ENCODE peak calls at places on chromosomes 7 and 10, in four cellular contexts. H is GM12878, E is HL-60, U is K562. M is an unnamed sample.

GRCh38 chr10:29681700-29682444 is 47.1 kb upstream of the SVIL start:
- DNase-seq in H (no peak), E (peak; percentile 98), U (no peak), M (no peak)

GRCh38 chr10:24569828-24570657 is 153.6 kb downstream of the ARHGAP21 start:
- DNase-seq in H (no peak), E (no peak), U (peak; percentile 35), M (no peak)

GRCh38 chr10:111392159-111392558 is 315.3 kb downstream of the ADRA2A start:
- DNase-seq in H (no peak), E (no peak), U (no peak), M (no peak)

GRCh38 chr7:136501151-136501550 is 367.3 kb upstream of the CHRM2 start:
- DNase-seq in H (no peak), E (no peak), U (no peak), M (no peak)

GRCh38 chr10:110083884-110084283 is 76.1 kb downstream of the ADD3 start:
- DNase-seq in H (no peak), E (no peak), U (no peak), M (no peak)

GRCh38 chr7:131620673-131621609 is 64.5 kb upstream of the PODXL start:
- DNase-seq in H (no peak), E (no peak), U (no peak), M (no peak)

GRCh38 chr7:1702652-1703051 is 32.6 kb downstream of the ELFN1 start:
- DNase-seq in H (no peak), E (no peak), U (no peak), M (no peak)

GRCh38 chr10:99788598-99789259 is 6.3 kb downstream of the ABCC2 start:
- DNase-seq in H (no peak), E (no peak), U (no peak), M (no peak)

GRCh38 chr10:100934084-100934659 is 21.4 kb downstream of the SLF2 start:
- DNase-seq in H (no peak), E (peak; percentile 2), U (peak; percentile 12), M (no peak)

GRCh38 chr10:124997791-124998623 is 56.1 kb downstream of the ZRANB1 start:
- DNase-seq in H (no peak), E (no peak), U (no peak), M (peak; percentile 6)

GRCh38 chr10:46286991-46287693 is at the start of gene ANTXRL:
- DNase-seq in H (no peak), E (no peak), U (no peak), M (no peak)

GRCh38 chr7:28174901-28175661 is 5.5 kb downstream of the JAZF1 start:
- DNase-seq in H (no peak), E (no peak), U (no peak), M (no peak)

GRCh38 chr7:132933076-132933466 is 148.8 kb downstream of the CHCHD3 start:
- DNase-seq in H (no peak), E (no peak), U (no peak), M (no peak)

GRCh38 chr10:42969909-42970308 is 107.0 kb upstream of the RET start:
- DNase-seq in H (no peak), E (no peak), U (no peak), M (no peak)

GRCh38 chr7:121503730-121504129 is 107.6 kb upstream of the FAM3C start:
- DNase-seq in H (no peak), E (no peak), U (no peak), M (no peak)

GRCh38 chr7:105032553-105033214 is 18.7 kb downstream of the KMT2E start:
- DNase-seq in H (no peak), E (no peak), U (no peak), M (no peak)

GRCh38 chr7:74292757-74293576 is 3.8 kb downstream of the CLIP2 start:
- DNase-seq in H (no peak), E (peak; percentile 73), U (peak; percentile 54), M (no peak)

GRCh38 chr7:146499970-146500369 is 383.4 kb downstream of the CNTNAP2 start:
- DNase-seq in H (no peak), E (no peak), U (no peak), M (no peak)

GRCh38 chr10:130363051-130363450 is 226.9 kb downstream of the GLRX3 start:
- DNase-seq in H (no peak), E (no peak), U (no peak), M (no peak)

GRCh38 chr7:90474284-90475210 is 5.1 kb downstream of the PTTG1IP2 start:
- DNase-seq in H (no peak), E (no peak), U (no peak), M (no peak)

GRCh38 chr7:21730399-21730798 is 187.6 kb downstream of the DNAH11 start:
- DNase-seq in H (no peak), E (no peak), U (no peak), M (no peak)

GRCh38 chr7:117090820-117091219 is 137.5 kb downstream of the ST7 start:
- DNase-seq in H (no peak), E (no peak), U (no peak), M (no peak)

GRCh38 chr7:45188736-45189135 is 31.1 kb downstream of the RAMP3 start:
- DNase-seq in H (no peak), E (no peak), U (no peak), M (no peak)

GRCh38 chr7:68235937-68236336 is 1239.3 kb downstream of the TYW1 start:
- DNase-seq in H (no peak), E (no peak), U (no peak), M (no peak)

GRCh38 chr10:30805061-30805460 is 175.5 kb upstream of the LYZL2 start:
- DNase-seq in H (no peak), E (no peak), U (no peak), M (no peak)

GRCh38 chr10:30810416-30810815 is 180.9 kb upstream of the LYZL2 start:
- DNase-seq in H (no peak), E (no peak), U (no peak), M (no peak)

GRCh38 chr10:30803901-30804322 is 174.4 kb upstream of the LYZL2 start:
- DNase-seq in H (no peak), E (no peak), U (no peak), M (no peak)

GRCh38 chr10:30804478-30805055 is 175.0 kb upstream of the LYZL2 start:
- DNase-seq in H (no peak), E (no peak), U (no peak), M (no peak)

GRCh38 chr10:30806824-30807223 is 177.3 kb upstream of the LYZL2 start:
- DNase-seq in H (no peak), E (no peak), U (no peak), M (no peak)
- TF ChIP-seq SPI1 in H (no peak), E (no peak), U (no peak), M (no peak)

DNA sequence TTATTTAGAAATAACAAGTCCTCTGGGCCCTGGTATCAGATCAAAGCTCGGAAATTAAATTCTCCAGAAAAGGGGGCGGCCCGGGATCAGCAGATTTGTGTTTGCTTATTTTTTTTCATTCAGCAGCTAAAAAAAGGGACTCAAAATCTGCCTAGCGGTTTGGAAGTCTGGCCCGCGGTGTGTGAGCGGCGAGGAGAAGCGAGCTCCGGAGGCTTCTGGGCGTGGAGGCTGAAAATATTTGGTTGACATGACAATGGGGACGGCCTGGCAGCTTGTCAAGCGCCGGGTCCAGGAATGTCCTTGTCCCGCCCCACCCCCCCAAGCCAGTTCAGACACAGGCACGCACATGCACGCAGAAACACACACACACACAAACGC is 43.4 kb downstream of the FOXL3 start:
- DNase-seq in H (no peak), E (no peak), U (no peak), M (no peak)
- TF ChIP-seq SPI1 in H (no peak), E (no peak), U (no peak), M (no peak)

GRCh38 chr10:26738354-26738753 is 40.9 kb downstream of the PDSS1 start:
- DNase-seq in H (no peak), E (no peak), U (no peak), M (no peak)
- TF ChIP-seq SPI1 in H (no peak), E (no peak), U (no peak), M (no peak)

GRCh38 chr7:95526128-95526738 is 40.5 kb downstream of the ASB4 start:
- DNase-seq in H (no peak), E (no peak), U (no peak), M (no peak)

GRCh38 chr7:95527776-95528250 is 42.1 kb downstream of the ASB4 start:
- DNase-seq in H (no peak), E (no peak), U (no peak), M (no peak)

GRCh38 chr7:95525503-95525902 is 39.8 kb downstream of the ASB4 start:
- DNase-seq in H (no peak), E (no peak), U (no peak), M (no peak)

GRCh38 chr7:95529701-95530100 is 44.0 kb downstream of the ASB4 start:
- DNase-seq in H (no peak), E (no peak), U (no peak), M (no peak)

GRCh38 chr7:95527033-95527775 is 41.5 kb downstream of the ASB4 start:
- DNase-seq in H (no peak), E (peak; percentile 19), U (peak; percentile 78), M (peak; percentile 17)
- TF ChIP-seq SPI1 in H (no peak), E (no peak), U (no peak), M (no peak)

GRCh38 chr10:3783721-3784432 is 1.1 kb downstream of the KLF6 start:
- DNase-seq in H (no peak), E (peak; percentile 77), U (no peak), M (no peak)
- TF ChIP-seq SPI1 in H (no peak), E (no peak), U (no peak), M (no peak)

DNA sequence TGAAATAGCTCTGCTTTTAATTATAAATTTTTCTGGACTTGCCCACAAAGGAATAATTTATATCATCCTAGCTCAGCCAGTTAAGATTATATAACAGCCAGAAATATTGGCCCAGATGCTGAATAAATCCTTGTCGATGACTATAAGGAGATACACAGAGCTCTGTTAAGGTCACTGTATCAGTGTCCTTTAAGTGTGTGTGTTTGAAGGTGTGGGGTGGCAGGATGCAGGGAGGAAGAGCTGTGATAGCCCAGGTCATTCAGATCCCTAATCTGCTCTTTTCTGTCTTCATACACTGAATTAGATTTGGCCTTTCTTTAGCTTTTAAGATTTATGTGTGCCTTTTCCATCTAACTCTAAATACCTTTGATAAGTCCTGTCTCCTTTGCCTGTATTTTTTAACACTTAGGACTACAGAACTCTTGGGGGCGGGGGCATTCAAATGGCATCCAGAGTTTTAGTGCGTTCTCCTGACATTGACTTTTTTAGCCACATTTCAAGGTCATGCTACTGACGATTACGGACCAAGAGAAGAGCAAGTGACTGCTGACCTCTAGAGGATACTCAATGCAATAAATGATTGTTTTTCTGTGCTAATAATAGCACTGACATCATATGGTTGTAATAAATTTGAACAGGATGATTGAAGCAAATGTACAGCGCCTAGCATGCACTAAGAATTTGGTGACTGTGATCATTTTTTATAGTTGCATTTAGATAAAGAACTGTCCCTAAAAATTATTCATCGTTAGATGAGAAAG is 172.3 kb downstream of the CACNB2 start:
- DNase-seq in H (no peak), E (no peak), U (peak; percentile 11), M (peak; percentile 7)
- TF ChIP-seq SPI1 in H (no peak), E (no peak), U (no peak), M (no peak)

GRCh38 chr10:33263453-33263852 is 71.0 kb downstream of the NRP1 start:
- DNase-seq in H (no peak), E (no peak), U (no peak), M (no peak)
- TF ChIP-seq SPI1 in H (no peak), E (no peak), U (no peak), M (no peak)

M was measured in GM12891.